ENCODE peak calls at places on chromosomes 16 and 17, in nine cellular contexts. One of them, this sample, is unnamed.
A peak's percentile ranks its signal among the peaks of the same experiment; 100 is the strongest.

GRCh38 chr16:49563666-49564065 is 190.1 kb downstream of the C16orf78 start:
- DNase-seq in PC-9: no peak
- DNase-seq in tibial nerve: no peak
- DNase-seq in spleen: no peak
- DNase-seq in pancreas: no peak
- DNase-seq in GM23248: peak; percentile 18
- DNase-seq in CD4-positive, alpha-beta T cell: no peak
- DNase-seq in heart left ventricle: no peak
- DNase-seq in H9: no peak
- DNase-seq in this sample: no peak

GRCh38 chr16:84589975-84590719 is 27.7 kb downstream of the COTL1 start:
- DNase-seq in tibial nerve: no peak
- DNase-seq in PC-9: no peak
- DNase-seq in spleen: no peak
- DNase-seq in CD4-positive, alpha-beta T cell: no peak
- DNase-seq in H9: no peak
- DNase-seq in GM23248: no peak
- DNase-seq in pancreas: no peak
- DNase-seq in heart left ventricle: no peak
- DNase-seq in this sample: no peak

GRCh38 chr16:9012848-9013507 is 49.3 kb upstream of the USP7 start:
- DNase-seq in tibial nerve: no peak
- DNase-seq in pancreas: no peak
- DNase-seq in spleen: no peak
- DNase-seq in CD4-positive, alpha-beta T cell: no peak
- DNase-seq in heart left ventricle: peak; percentile 19
- DNase-seq in GM23248: peak; percentile 22
- DNase-seq in H9: peak; percentile 93
- DNase-seq in PC-9: no peak
- DNase-seq in this sample: no peak

GRCh38 chr17:33021731-33022408 is 30.2 kb downstream of the SPACA3 start:
- DNase-seq in spleen: no peak
- DNase-seq in tibial nerve: no peak
- DNase-seq in PC-9: no peak
- DNase-seq in H9: peak; percentile 60
- DNase-seq in GM23248: no peak
- DNase-seq in heart left ventricle: no peak
- DNase-seq in CD4-positive, alpha-beta T cell: no peak
- DNase-seq in pancreas: no peak
- DNase-seq in this sample: no peak

GRCh38 chr16:70661534-70661917 is 15.2 kb downstream of the IL34 start:
- DNase-seq in GM23248: no peak
- DNase-seq in tibial nerve: no peak
- DNase-seq in CD4-positive, alpha-beta T cell: no peak
- DNase-seq in pancreas: no peak
- DNase-seq in H9: no peak
- DNase-seq in heart left ventricle: peak; percentile 24
- DNase-seq in spleen: peak; percentile 72
- DNase-seq in PC-9: no peak
- DNase-seq in this sample: no peak

GRCh38 chr17:27870345-27870744 is 22.8 kb downstream of the LYRM9 start:
- DNase-seq in heart left ventricle: no peak
- DNase-seq in CD4-positive, alpha-beta T cell: no peak
- DNase-seq in tibial nerve: no peak
- DNase-seq in PC-9: no peak
- DNase-seq in spleen: no peak
- DNase-seq in pancreas: no peak
- DNase-seq in GM23248: no peak
- DNase-seq in H9: no peak
- DNase-seq in this sample: no peak

GRCh38 chr17:63740464-63741181 is 976 bp downstream of the STRADA start:
- DNase-seq in heart left ventricle: no peak
- DNase-seq in spleen: no peak
- DNase-seq in PC-9: no peak
- DNase-seq in pancreas: no peak
- DNase-seq in tibial nerve: no peak
- DNase-seq in GM23248: peak; percentile 40
- DNase-seq in H9: no peak
- DNase-seq in CD4-positive, alpha-beta T cell: no peak
- DNase-seq in this sample: no peak

GRCh38 chr17:69761011-69761410 is 314.0 kb upstream of the KCNJ16 start:
- DNase-seq in pancreas: no peak
- DNase-seq in GM23248: peak; percentile 61
- DNase-seq in spleen: no peak
- DNase-seq in CD4-positive, alpha-beta T cell: no peak
- DNase-seq in tibial nerve: no peak
- DNase-seq in H9: no peak
- DNase-seq in PC-9: no peak
- DNase-seq in heart left ventricle: no peak
- DNase-seq in this sample: no peak

GRCh38 chr16:87017388-87018012 is 299.7 kb downstream of the C16orf95 start:
- DNase-seq in spleen: peak; percentile 33
- DNase-seq in PC-9: no peak
- DNase-seq in heart left ventricle: no peak
- DNase-seq in tibial nerve: no peak
- DNase-seq in GM23248: peak; percentile 91
- DNase-seq in H9: peak; percentile 39
- DNase-seq in CD4-positive, alpha-beta T cell: no peak
- DNase-seq in pancreas: no peak
- DNase-seq in this sample: no peak

GRCh38 chr17:75468311-75468754 is 11.9 kb downstream of the TMEM94 start:
- DNase-seq in tibial nerve: no peak
- DNase-seq in H9: no peak
- DNase-seq in heart left ventricle: no peak
- DNase-seq in spleen: no peak
- DNase-seq in pancreas: no peak
- DNase-seq in CD4-positive, alpha-beta T cell: no peak
- DNase-seq in GM23248: no peak
- DNase-seq in PC-9: no peak
- DNase-seq in this sample: no peak

GRCh38 chr17:15462962-15463361 is 4.5 kb downstream of the CDRT4 start:
- DNase-seq in heart left ventricle: no peak
- DNase-seq in pancreas: no peak
- DNase-seq in CD4-positive, alpha-beta T cell: no peak
- DNase-seq in H9: no peak
- DNase-seq in PC-9: no peak
- DNase-seq in GM23248: peak; percentile 69
- DNase-seq in spleen: no peak
- DNase-seq in tibial nerve: no peak
- DNase-seq in this sample: no peak

GRCh38 chr17:45835481-45835880 is 9.2 kb upstream of the SPPL2C start:
- DNase-seq in GM23248: no peak
- DNase-seq in pancreas: no peak
- DNase-seq in spleen: no peak
- DNase-seq in CD4-positive, alpha-beta T cell: no peak
- DNase-seq in tibial nerve: no peak
- DNase-seq in PC-9: no peak
- DNase-seq in heart left ventricle: no peak
- DNase-seq in H9: no peak
- DNase-seq in this sample: no peak

GRCh38 chr16:46673320-46674013 is 15.5 kb downstream of the VPS35 start:
- DNase-seq in spleen: no peak
- DNase-seq in H9: peak; percentile 63
- DNase-seq in GM23248: peak; percentile 74
- DNase-seq in CD4-positive, alpha-beta T cell: peak; percentile 25
- DNase-seq in tibial nerve: no peak
- DNase-seq in PC-9: peak; percentile 33
- DNase-seq in heart left ventricle: peak; percentile 52
- DNase-seq in pancreas: peak; percentile 26
- DNase-seq in this sample: peak; percentile 18

GRCh38 chr16:52446076-52446475 is 100.9 kb downstream of the TOX3 start:
- DNase-seq in H9: no peak
- DNase-seq in GM23248: no peak
- DNase-seq in CD4-positive, alpha-beta T cell: no peak
- DNase-seq in pancreas: no peak
- DNase-seq in spleen: no peak
- DNase-seq in PC-9: no peak
- DNase-seq in heart left ventricle: no peak
- DNase-seq in tibial nerve: no peak
- DNase-seq in this sample: no peak

GRCh38 chr16:85738878-85739715 is 11.8 kb downstream of the C16orf74 start:
- DNase-seq in heart left ventricle: no peak
- DNase-seq in pancreas: no peak
- DNase-seq in CD4-positive, alpha-beta T cell: no peak
- DNase-seq in GM23248: no peak
- DNase-seq in tibial nerve: no peak
- DNase-seq in PC-9: no peak
- DNase-seq in H9: no peak
- DNase-seq in spleen: no peak
- DNase-seq in this sample: no peak

GRCh38 chr17:21287703-21288449 is 3.4 kb downstream of the MAP2K3 start:
- DNase-seq in pancreas: peak; percentile 98
- DNase-seq in tibial nerve: peak; percentile 88
- DNase-seq in spleen: peak; percentile 98
- DNase-seq in H9: no peak
- DNase-seq in CD4-positive, alpha-beta T cell: peak; percentile 95
- DNase-seq in GM23248: peak; percentile 98
- DNase-seq in heart left ventricle: peak; percentile 96
- DNase-seq in PC-9: peak; percentile 98
- DNase-seq in this sample: peak; percentile 92

GRCh38 chr16:86625029-86625428 is 46.7 kb downstream of the FOXL1 start:
- DNase-seq in tibial nerve: no peak
- DNase-seq in pancreas: no peak
- DNase-seq in GM23248: no peak
- DNase-seq in PC-9: no peak
- DNase-seq in spleen: no peak
- DNase-seq in H9: no peak
- DNase-seq in CD4-positive, alpha-beta T cell: no peak
- DNase-seq in heart left ventricle: no peak
- DNase-seq in this sample: no peak

GRCh38 chr16:87918866-87919680 is 17.3 kb downstream of the CA5A start:
- DNase-seq in tibial nerve: peak; percentile 46
- DNase-seq in CD4-positive, alpha-beta T cell: no peak
- DNase-seq in pancreas: no peak
- DNase-seq in spleen: no peak
- DNase-seq in H9: no peak
- DNase-seq in heart left ventricle: peak; percentile 67
- DNase-seq in GM23248: peak; percentile 74
- DNase-seq in PC-9: no peak
- DNase-seq in this sample: no peak

GRCh38 chr16:24572069-24572468 is 32.7 kb downstream of the RBBP6 start:
- DNase-seq in GM23248: no peak
- DNase-seq in CD4-positive, alpha-beta T cell: no peak
- DNase-seq in heart left ventricle: no peak
- DNase-seq in PC-9: no peak
- DNase-seq in pancreas: no peak
- DNase-seq in H9: no peak
- DNase-seq in spleen: no peak
- DNase-seq in tibial nerve: no peak
- DNase-seq in this sample: no peak
- H3K9me3 ChIP-seq in GM23248: no peaks in the 10 kb centered on the region
- H3K9me3 ChIP-seq in CD4-positive, alpha-beta T cell: peaks cover 26% of the 10 kb centered on the region
- H3K9me3 ChIP-seq in heart left ventricle: no peaks in the 10 kb centered on the region
- H3K9me3 ChIP-seq in PC-9: no peaks in the 10 kb centered on the region
- H3K9me3 ChIP-seq in pancreas: no peaks in the 10 kb centered on the region
- H3K9me3 ChIP-seq in H9: no peaks in the 10 kb centered on the region
- H3K9me3 ChIP-seq in spleen: peaks cover 5% of the 10 kb centered on the region
- H3K9me3 ChIP-seq in tibial nerve: no peaks in the 10 kb centered on the region
- H3K9me3 ChIP-seq in this sample: peaks cover 9% of the 10 kb centered on the region

DNA sequence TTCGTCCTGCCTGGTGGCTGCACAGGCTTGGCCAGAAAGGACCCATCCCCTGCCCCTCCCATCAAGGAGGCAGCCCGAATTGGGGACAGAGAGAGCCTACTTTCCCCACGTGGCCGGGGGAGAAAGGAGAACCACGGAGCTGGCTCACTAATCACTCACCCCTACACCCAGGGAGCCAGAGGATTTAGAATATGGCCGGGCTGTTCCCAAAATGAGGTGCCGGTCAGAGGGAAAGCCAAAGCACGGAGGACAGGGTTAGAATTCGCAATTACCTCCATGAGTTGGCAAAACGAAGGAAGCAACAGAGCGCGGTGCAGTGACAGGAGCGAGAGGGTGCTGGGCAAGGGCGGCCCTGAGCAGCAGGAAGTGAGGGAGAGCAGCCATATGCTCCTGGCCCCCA is 33.1 kb downstream of the SHISA6 start:
- DNase-seq in PC-9: no peak
- DNase-seq in H9: no peak
- DNase-seq in pancreas: no peak
- DNase-seq in CD4-positive, alpha-beta T cell: no peak
- DNase-seq in heart left ventricle: no peak
- DNase-seq in tibial nerve: no peak
- DNase-seq in GM23248: no peak
- DNase-seq in spleen: no peak
- DNase-seq in this sample: no peak
- H3K9me3 ChIP-seq in PC-9: no peaks in the 10 kb centered on the region
- H3K9me3 ChIP-seq in H9: no peaks in the 10 kb centered on the region
- H3K9me3 ChIP-seq in pancreas: no peaks in the 10 kb centered on the region
- H3K9me3 ChIP-seq in CD4-positive, alpha-beta T cell: no peaks in the 10 kb centered on the region
- H3K9me3 ChIP-seq in heart left ventricle: no peaks in the 10 kb centered on the region
- H3K9me3 ChIP-seq in tibial nerve: no peaks in the 10 kb centered on the region
- H3K9me3 ChIP-seq in GM23248: no peaks in the 10 kb centered on the region
- H3K9me3 ChIP-seq in spleen: no peaks in the 10 kb centered on the region
- H3K9me3 ChIP-seq in this sample: no peaks in the 10 kb centered on the region

GRCh38 chr16:35295856-35296255 is 1836.4 kb downstream of the TP53TG3F start:
- DNase-seq in tibial nerve: no peak
- DNase-seq in pancreas: no peak
- DNase-seq in spleen: no peak
- DNase-seq in GM23248: no peak
- DNase-seq in CD4-positive, alpha-beta T cell: no peak
- DNase-seq in heart left ventricle: no peak
- DNase-seq in H9: no peak
- DNase-seq in PC-9: no peak
- DNase-seq in this sample: no peak
- H3K9me3 ChIP-seq in tibial nerve: no peaks in the 10 kb centered on the region
- H3K9me3 ChIP-seq in pancreas: no peaks in the 10 kb centered on the region
- H3K9me3 ChIP-seq in spleen: peaks cover 51% of the 10 kb centered on the region
- H3K9me3 ChIP-seq in GM23248: no peaks in the 10 kb centered on the region
- H3K9me3 ChIP-seq in CD4-positive, alpha-beta T cell: no peaks in the 10 kb centered on the region
- H3K9me3 ChIP-seq in heart left ventricle: no peaks in the 10 kb centered on the region
- H3K9me3 ChIP-seq in H9: peaks cover 71% of the 10 kb centered on the region
- H3K9me3 ChIP-seq in PC-9: no peaks in the 10 kb centered on the region
- H3K9me3 ChIP-seq in this sample: no peaks in the 10 kb centered on the region

GRCh38 chr17:53630638-53631037 is 192.1 kb upstream of the KIF2B start:
- DNase-seq in CD4-positive, alpha-beta T cell: no peak
- DNase-seq in H9: no peak
- DNase-seq in tibial nerve: no peak
- DNase-seq in spleen: no peak
- DNase-seq in PC-9: no peak
- DNase-seq in GM23248: no peak
- DNase-seq in pancreas: no peak
- DNase-seq in heart left ventricle: no peak
- DNase-seq in this sample: no peak

GRCh38 chr17:53630115-53630514 is 192.6 kb upstream of the KIF2B start:
- DNase-seq in GM23248: no peak
- DNase-seq in heart left ventricle: no peak
- DNase-seq in CD4-positive, alpha-beta T cell: no peak
- DNase-seq in tibial nerve: no peak
- DNase-seq in spleen: no peak
- DNase-seq in PC-9: no peak
- DNase-seq in pancreas: no peak
- DNase-seq in H9: peak; percentile 57
- DNase-seq in this sample: no peak

GRCh38 chr17:53633856-53634255 is 188.9 kb upstream of the KIF2B start:
- DNase-seq in PC-9: no peak
- DNase-seq in heart left ventricle: no peak
- DNase-seq in H9: no peak
- DNase-seq in CD4-positive, alpha-beta T cell: no peak
- DNase-seq in pancreas: no peak
- DNase-seq in tibial nerve: no peak
- DNase-seq in spleen: no peak
- DNase-seq in GM23248: no peak
- DNase-seq in this sample: no peak

GRCh38 chr17:53629188-53629587 is 193.5 kb upstream of the KIF2B start:
- DNase-seq in GM23248: peak; percentile 20
- DNase-seq in CD4-positive, alpha-beta T cell: no peak
- DNase-seq in PC-9: no peak
- DNase-seq in heart left ventricle: no peak
- DNase-seq in spleen: no peak
- DNase-seq in pancreas: no peak
- DNase-seq in H9: no peak
- DNase-seq in tibial nerve: no peak
- DNase-seq in this sample: no peak

GRCh38 chr17:53631486-53631885 is 191.2 kb upstream of the KIF2B start:
- DNase-seq in GM23248: no peak
- DNase-seq in H9: no peak
- DNase-seq in tibial nerve: no peak
- DNase-seq in heart left ventricle: no peak
- DNase-seq in spleen: no peak
- DNase-seq in PC-9: no peak
- DNase-seq in CD4-positive, alpha-beta T cell: no peak
- DNase-seq in pancreas: no peak
- DNase-seq in this sample: no peak
- H3K9me3 ChIP-seq in GM23248: no peaks in the 10 kb centered on the region
- H3K9me3 ChIP-seq in H9: no peaks in the 10 kb centered on the region
- H3K9me3 ChIP-seq in tibial nerve: no peaks in the 10 kb centered on the region
- H3K9me3 ChIP-seq in heart left ventricle: no peaks in the 10 kb centered on the region
- H3K9me3 ChIP-seq in spleen: no peaks in the 10 kb centered on the region
- H3K9me3 ChIP-seq in PC-9: no peaks in the 10 kb centered on the region
- H3K9me3 ChIP-seq in CD4-positive, alpha-beta T cell: no peaks in the 10 kb centered on the region
- H3K9me3 ChIP-seq in pancreas: no peaks in the 10 kb centered on the region
- H3K9me3 ChIP-seq in this sample: no peaks in the 10 kb centered on the region

This sample was measured in T-helper 17 cell.